ENCODE peak calls at places on chromosomes 4 and X, in four cellular contexts. P, T, R and F are unnamed samples.

GRCh38 chrX:39652336-39652735 is 445.4 kb downstream of the BCOR start:
- DNase-seq in P (no peak), T (peak; percentile 20), R (no peak), F (peak; percentile 56)

GRCh38 chr4:100842856-100843255 is 325.0 kb upstream of the EMCN start:
- DNase-seq in P (no peak), T (no peak), R (no peak), F (no peak)

GRCh38 chr4:67918428-67918827 is 34.6 kb upstream of the TMPRSS11D start:
- DNase-seq in P (no peak), T (no peak), R (no peak), F (peak; percentile 4)

GRCh38 chrX:24874604-24875247 is 141.0 kb downstream of the ARX start:
- DNase-seq in P (no peak), T (no peak), R (no peak), F (no peak)

GRCh38 chrX:68672581-68673318 is 25.3 kb downstream of the STARD8 start:
- DNase-seq in P (no peak), T (no peak), R (no peak), F (no peak)

GRCh38 chrX:121356139-121356849 is 308.9 kb downstream of the GLUD2 start:
- DNase-seq in P (no peak), T (no peak), R (no peak), F (no peak)

GRCh38 chrX:31223817-31224216 is 152.0 kb upstream of the FTHL17 start:
- DNase-seq in P (no peak), T (peak; percentile 36), R (no peak), F (peak; percentile 44)

GRCh38 chrX:154398668-154399526 is 720 bp downstream of the RPL10 start:
- DNase-seq in P (peak; percentile 48), T (peak; percentile 87), R (peak; percentile 59), F (peak; percentile 88)

GRCh38 chrX:125727117-125727516 is 407.4 kb downstream of the TEX13C start:
- DNase-seq in P (no peak), T (no peak), R (no peak), F (no peak)

GRCh38 chr4:8709050-8709728 is 116.6 kb downstream of the CPZ start:
- DNase-seq in P (no peak), T (no peak), R (no peak), F (no peak)

GRCh38 chr4:7987148-7987989 is 47.7 kb upstream of the AFAP1 start:
- DNase-seq in P (peak; percentile 62), T (peak; percentile 84), R (peak; percentile 65), F (peak; percentile 80)

GRCh38 chr4:166259081-166259480 is 386.0 kb downstream of the TLL1 start:
- DNase-seq in P (no peak), T (no peak), R (no peak), F (no peak)

GRCh38 chr4:83320548-83320947 is 14.1 kb downstream of the HPSE start:
- DNase-seq in P (peak; percentile 21), T (peak; percentile 26), R (no peak), F (no peak)

GRCh38 chr4:72408568-72408967 is 160.5 kb downstream of the ADAMTS3 start:
- DNase-seq in P (no peak), T (no peak), R (no peak), F (no peak)

GRCh38 chrX:45806410-45807121 is 605.9 kb upstream of the DIPK2B start:
- DNase-seq in P (peak; percentile 49), T (no peak), R (no peak), F (no peak)

GRCh38 chr4:61549356-61549755 is 349.2 kb downstream of the ADGRL3 start:
- DNase-seq in P (no peak), T (no peak), R (no peak), F (no peak)

GRCh38 chrX:17968367-17968766 is 107.3 kb upstream of the RAI2 start:
- DNase-seq in P (no peak), T (no peak), R (no peak), F (no peak)

GRCh38 chr4:52001616-52002015 is 18.5 kb downstream of the LRRC66 start:
- DNase-seq in P (no peak), T (no peak), R (no peak), F (no peak)

GRCh38 chrX:150980186-150980585 is 2.9 kb upstream of the HMGB3 start:
- DNase-seq in P (no peak), T (no peak), R (no peak), F (no peak)